ENCODE peak calls at places on chromosomes 2 and 18, in five cellular contexts. T is transverse colon, Y is tibial artery, O is ovary, U is mesendoderm. V is an unnamed sample.
A peak's percentile ranks its signal among the peaks of the same experiment; 100 is the strongest.

GRCh38 chr18:63511285-63511684 is 30.9 kb upstream of the SERPINB12 start:
- DNase-seq in Y (no peak), T (no peak), U (peak; percentile 92), O (no peak), V (peak; percentile 17)

GRCh38 chr2:31057691-31058090 is 80.5 kb downstream of the GALNT14 start:
- DNase-seq in O (no peak), U (no peak), T (no peak), Y (no peak), V (no peak)

GRCh38 chr2:71460595-71461303 is 7.4 kb downstream of the DYSF start:
- DNase-seq in Y (no peak), T (no peak), U (peak; percentile 55), O (no peak), V (no peak)

GRCh38 chr2:210086292-210086691 is 83.9 kb downstream of the RPE start:
- DNase-seq in T (no peak), O (no peak), Y (no peak), U (no peak), V (no peak)

GRCh38 chr18:32674491-32674890 is 98.3 kb downstream of the KLHL14 start:
- DNase-seq in U (peak; percentile 38), O (no peak), Y (no peak), T (no peak), V (no peak)

GRCh38 chr2:190359896-190360376 is 16.5 kb downstream of the INPP1 start:
- DNase-seq in O (peak; percentile 54), U (peak; percentile 25), T (peak; percentile 55), Y (peak; percentile 31), V (peak; percentile 35)

GRCh38 chr18:26488417-26489009 is 59.8 kb downstream of the KCTD1 start:
- DNase-seq in T (no peak), O (no peak), U (no peak), Y (no peak), V (no peak)

GRCh38 chr2:58921676-58922075 is 680.6 kb upstream of the FANCL start:
- DNase-seq in O (no peak), U (no peak), Y (no peak), T (no peak), V (no peak)

GRCh38 chr18:47118986-47119385 is 31.3 kb downstream of the HDHD2 start:
- DNase-seq in Y (no peak), O (no peak), U (no peak), T (no peak), V (no peak)

GRCh38 chr2:96764253-96764637 is 3.5 kb downstream of the CNNM4 start:
- DNase-seq in U (peak; percentile 57), O (no peak), T (peak; percentile 51), Y (peak; percentile 37), V (no peak)

GRCh38 chr2:9021563-9022211 is 18.2 kb upstream of the MBOAT2 start:
- DNase-seq in T (no peak), O (no peak), Y (no peak), U (no peak), V (no peak)

GRCh38 chr2:128409326-128410034 is 90.8 kb upstream of the HS6ST1 start:
- DNase-seq in T (peak; percentile 1), Y (no peak), U (no peak), O (no peak), V (no peak)

GRCh38 chr18:58590231-58590630 is 38.7 kb downstream of the ALPK2 start:
- DNase-seq in Y (no peak), O (no peak), U (peak; percentile 80), T (no peak), V (no peak)

GRCh38 chr2:60884795-60885194 is 3.4 kb downstream of the REL start:
- DNase-seq in O (no peak), Y (no peak), T (no peak), U (no peak), V (no peak)

GRCh38 chr2:203909946-203910476 is 26.6 kb upstream of the ICOS start:
- DNase-seq in U (no peak), O (no peak), T (no peak), Y (no peak), V (no peak)

GRCh38 chr2:233982421-233983121 is 65.4 kb downstream of the TRPM8 start:
- DNase-seq in O (no peak), U (no peak), Y (no peak), T (no peak), V (no peak)

DNA sequence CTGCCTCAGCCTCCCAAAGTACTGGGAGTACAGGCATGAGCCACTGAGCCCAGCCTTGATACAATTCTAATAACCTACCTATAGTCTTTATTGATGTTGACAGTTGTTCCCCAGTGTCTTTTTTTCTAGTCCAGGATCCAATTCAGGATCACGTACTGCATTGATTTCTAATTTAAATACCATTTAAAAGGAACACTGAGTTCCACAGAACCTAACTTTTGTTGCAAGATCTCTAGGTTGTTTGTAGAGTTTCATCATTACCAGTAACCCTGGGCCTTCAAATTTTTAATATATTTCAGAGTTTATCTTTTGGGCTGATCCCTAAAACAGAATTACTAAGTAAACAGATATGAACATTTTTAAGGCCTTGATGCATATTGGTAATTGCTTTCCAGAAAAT is 21.1 kb upstream of the TMBIM1 start:
- DNase-seq in T (no peak), Y (no peak), O (no peak), U (no peak), V (no peak)
- H3K27ac ChIP-seq in T (no peak overlapping the region), Y (no peak overlapping the region), O (no peak overlapping the region), U (no peak overlapping the region), V (no peak overlapping the region)

GRCh38 chr2:10258726-10259125 is 44.0 kb upstream of the HPCAL1 start:
- DNase-seq in O (no peak), U (no peak), T (no peak), Y (no peak), V (no peak)
- H3K27ac ChIP-seq in O (no peak overlapping the region), U (no peak overlapping the region), T (no peak overlapping the region), Y (no peak overlapping the region), V (no peak overlapping the region)

GRCh38 chr2:135667045-135667444 is 74.6 kb upstream of the UBXN4 start:
- DNase-seq in O (no peak), Y (no peak), T (no peak), U (no peak), V (no peak)
- H3K27ac ChIP-seq in O (no peak overlapping the region), Y (no peak overlapping the region), T (no peak overlapping the region), U (no peak overlapping the region), V (no peak overlapping the region)

DNA sequence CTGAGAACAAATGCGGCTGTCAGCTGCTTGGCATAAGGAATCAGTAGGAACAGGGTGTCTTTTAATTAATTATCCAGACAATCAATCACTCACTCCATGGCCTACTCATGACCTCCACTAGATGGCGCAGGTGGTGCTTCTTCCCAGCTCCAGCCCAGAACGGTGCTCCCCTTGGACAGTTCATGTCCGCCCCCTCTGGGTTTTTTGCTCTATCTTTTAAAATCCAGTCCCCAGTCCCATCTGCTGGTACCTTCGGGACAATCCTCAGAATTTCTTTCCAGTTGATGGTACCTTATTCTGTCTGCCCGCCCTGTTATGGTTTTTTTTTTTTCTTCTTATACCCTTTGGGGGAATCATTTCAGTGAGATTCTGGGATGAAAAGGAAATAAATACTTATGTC is 99.8 kb downstream of the CACNB4 start:
- DNase-seq in T (peak; percentile 34), O (no peak), Y (no peak), U (peak; percentile 83), V (no peak)
- H3K27ac ChIP-seq in T (no peak overlapping the region), O (no peak overlapping the region), Y (no peak overlapping the region), U (no peak overlapping the region), V (no peak overlapping the region)

GRCh38 chr18:21834301-21834660 is 93.7 kb downstream of the MIB1 start:
- DNase-seq in U (no peak), T (no peak), O (no peak), Y (no peak), V (no peak)

GRCh38 chr18:21833619-21834300 is 93.2 kb downstream of the MIB1 start:
- DNase-seq in Y (no peak), O (no peak), U (no peak), T (no peak), V (no peak)

GRCh38 chr18:21826641-21827302 is 86.2 kb downstream of the MIB1 start:
- DNase-seq in U (no peak), Y (no peak), O (no peak), T (no peak), V (no peak)

GRCh38 chr18:21830533-21830932 is 89.9 kb downstream of the MIB1 start:
- DNase-seq in T (no peak), Y (no peak), O (no peak), U (peak; percentile 4), V (no peak)

DNA sequence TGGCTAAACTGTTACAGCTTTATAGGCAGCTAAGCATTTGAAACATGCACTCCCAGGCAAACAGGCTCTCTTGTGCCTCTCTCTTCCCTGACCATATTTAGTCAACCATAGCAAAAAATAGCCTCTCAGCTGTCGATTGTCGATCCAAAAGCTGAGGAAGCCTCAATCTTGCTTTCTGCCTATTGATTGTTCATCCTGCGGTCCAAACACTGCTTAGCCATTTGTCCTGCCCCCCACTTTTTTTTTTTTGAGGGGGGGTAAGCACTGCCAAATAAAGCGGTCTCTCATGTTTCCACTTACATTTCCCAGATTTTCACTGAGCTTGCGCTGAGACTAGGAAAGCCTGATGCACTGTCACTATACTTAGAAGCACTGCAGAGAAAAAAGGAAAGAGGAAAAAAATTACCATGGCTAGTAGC is 90.8 kb downstream of the MIB1 start:
- DNase-seq in O (no peak), U (peak; percentile 23), T (no peak), Y (peak; percentile 39), V (no peak)
- H3K27ac ChIP-seq in O (no peak overlapping the region), U (no peak overlapping the region), T (peak overlapping the region; percentile 65), Y (peak overlapping the region; percentile 71), V (peak overlapping the region; percentile 3)

V was measured in tibial nerve.